ENCODE peak calls at places on chromosome 16, in ten cellular contexts. V, M, R, Z, B, F, U, S, I and A are unnamed samples.
A peak's percentile ranks its signal among the peaks of the same experiment; 100 is the strongest.

GRCh38 chr16:10577305-10578202 is 2.8 kb downstream of the EMP2 start:
- DNase-seq in V (peak; percentile 24), M (no peak), R (peak; percentile 40), Z (no peak), B (no peak), F (peak; percentile 42), U (peak; percentile 25), S (no peak), I (no peak), A (no peak)

GRCh38 chr16:58717994-58718393 is 16.1 kb downstream of the GOT2 start:
- DNase-seq in V (no peak), M (no peak), R (no peak), Z (no peak), B (no peak), F (no peak), U (no peak), S (no peak), I (no peak), A (no peak)

GRCh38 chr16:28895609-28896008 is 17.3 kb downstream of the ATP2A1 start:
- DNase-seq in V (no peak), M (no peak), R (no peak), Z (no peak), B (no peak), F (no peak), U (no peak), S (no peak), I (no peak), A (no peak)

GRCh38 chr16:67641779-67642708 is 2.9 kb upstream of the CARMIL2 start:
- DNase-seq in V (peak; percentile 88), M (no peak), R (peak; percentile 67), Z (peak; percentile 52), B (peak; percentile 79), F (peak; percentile 81), U (peak; percentile 68), S (no peak), I (no peak), A (no peak)

GRCh38 chr16:67530013-67530939 is 1.6 kb downstream of the RIPOR1 start:
- DNase-seq in V (peak; percentile 83), M (no peak), R (peak; percentile 89), Z (peak; percentile 48), B (peak; percentile 94), F (peak; percentile 85), U (peak; percentile 83), S (no peak), I (no peak), A (peak; percentile 62)

GRCh38 chr16:84839054-84839453 is 19.3 kb downstream of the CRISPLD2 start:
- DNase-seq in V (no peak), M (no peak), R (peak; percentile 75), Z (no peak), B (no peak), F (no peak), U (peak; percentile 8), S (no peak), I (no peak), A (no peak)

GRCh38 chr16:14436410-14436955 is 193.6 kb downstream of the PARN start:
- DNase-seq in V (no peak), M (no peak), R (no peak), Z (no peak), B (no peak), F (no peak), U (no peak), S (no peak), I (peak; percentile 39), A (no peak)

GRCh38 chr16:4548124-4548523 is 8.0 kb upstream of the C16orf96 start:
- DNase-seq in V (no peak), M (no peak), R (no peak), Z (no peak), B (no peak), F (no peak), U (no peak), S (no peak), I (no peak), A (no peak)

GRCh38 chr16:680625-680945 is 375 bp downstream of the STUB1 start:
- DNase-seq in V (no peak), M (no peak), R (no peak), Z (no peak), B (no peak), F (no peak), U (no peak), S (no peak), I (no peak), A (no peak)

GRCh38 chr16:683396-684066 is 603 bp downstream of the JMJD8 start:
- DNase-seq in V (peak; percentile 57), M (no peak), R (peak; percentile 40), Z (no peak), B (no peak), F (no peak), U (no peak), S (no peak), I (no peak), A (no peak)

GRCh38 chr16:682493-683395 is 1.4 kb downstream of the JMJD8 start:
- DNase-seq in V (peak; percentile 36), M (no peak), R (no peak), Z (no peak), B (no peak), F (no peak), U (no peak), S (no peak), I (no peak), A (no peak)

GRCh38 chr16:680967-681745 is 946 bp downstream of the STUB1 start:
- DNase-seq in V (peak; percentile 87), M (no peak), R (peak; percentile 88), Z (peak; percentile 40), B (no peak), F (peak; percentile 54), U (peak; percentile 85), S (no peak), I (no peak), A (no peak)

GRCh38 chr16:681746-682427 is 1.7 kb downstream of the STUB1 start:
- DNase-seq in V (peak; percentile 59), M (no peak), R (no peak), Z (no peak), B (no peak), F (no peak), U (peak; percentile 79), S (no peak), I (no peak), A (no peak)
- H3K4me3 ChIP-seq in V (no peak overlapping the region), M (peak overlapping the region; percentile 71), R (peak overlapping the region; percentile 77), Z (no peak overlapping the region), B (peak overlapping the region; percentile 90), F (peak overlapping the region; percentile 77), U (peak overlapping the region; percentile 74), S (peak overlapping the region; percentile 89), I (no peak overlapping the region), A (peak overlapping the region; percentile 83)

GRCh38 chr16:12090162-12090552 is 113.6 kb downstream of the SNX29 start:
- DNase-seq in V (no peak), M (no peak), R (no peak), Z (no peak), B (no peak), F (no peak), U (no peak), S (no peak), I (no peak), A (no peak)
- H3K27me3 ChIP-seq in V (no peaks in the 10 kb centered on the region), M (no peaks in the 10 kb centered on the region), R (no peaks in the 10 kb centered on the region), Z (no peaks in the 10 kb centered on the region), B (no peaks in the 10 kb centered on the region), F (no peaks in the 10 kb centered on the region), U (no peaks in the 10 kb centered on the region), S (no peaks in the 10 kb centered on the region), I (no peaks in the 10 kb centered on the region), A (no peaks in the 10 kb centered on the region)

GRCh38 chr16:65064131-65064530 is 57.7 kb downstream of the CDH11 start:
- DNase-seq in V (no peak), M (no peak), R (no peak), Z (no peak), B (no peak), F (no peak), U (no peak), S (no peak), I (no peak), A (no peak)

GRCh38 chr16:65061935-65062334 is 59.9 kb downstream of the CDH11 start:
- DNase-seq in V (no peak), M (no peak), R (peak; percentile 33), Z (no peak), B (no peak), F (no peak), U (no peak), S (no peak), I (no peak), A (no peak)

GRCh38 chr16:65061263-65061662 is 60.6 kb downstream of the CDH11 start:
- DNase-seq in V (no peak), M (no peak), R (no peak), Z (no peak), B (no peak), F (no peak), U (no peak), S (no peak), I (no peak), A (no peak)

GRCh38 chr16:65065031-65065430 is 56.8 kb downstream of the CDH11 start:
- DNase-seq in V (no peak), M (no peak), R (no peak), Z (no peak), B (no peak), F (no peak), U (no peak), S (no peak), I (no peak), A (no peak)

DNA sequence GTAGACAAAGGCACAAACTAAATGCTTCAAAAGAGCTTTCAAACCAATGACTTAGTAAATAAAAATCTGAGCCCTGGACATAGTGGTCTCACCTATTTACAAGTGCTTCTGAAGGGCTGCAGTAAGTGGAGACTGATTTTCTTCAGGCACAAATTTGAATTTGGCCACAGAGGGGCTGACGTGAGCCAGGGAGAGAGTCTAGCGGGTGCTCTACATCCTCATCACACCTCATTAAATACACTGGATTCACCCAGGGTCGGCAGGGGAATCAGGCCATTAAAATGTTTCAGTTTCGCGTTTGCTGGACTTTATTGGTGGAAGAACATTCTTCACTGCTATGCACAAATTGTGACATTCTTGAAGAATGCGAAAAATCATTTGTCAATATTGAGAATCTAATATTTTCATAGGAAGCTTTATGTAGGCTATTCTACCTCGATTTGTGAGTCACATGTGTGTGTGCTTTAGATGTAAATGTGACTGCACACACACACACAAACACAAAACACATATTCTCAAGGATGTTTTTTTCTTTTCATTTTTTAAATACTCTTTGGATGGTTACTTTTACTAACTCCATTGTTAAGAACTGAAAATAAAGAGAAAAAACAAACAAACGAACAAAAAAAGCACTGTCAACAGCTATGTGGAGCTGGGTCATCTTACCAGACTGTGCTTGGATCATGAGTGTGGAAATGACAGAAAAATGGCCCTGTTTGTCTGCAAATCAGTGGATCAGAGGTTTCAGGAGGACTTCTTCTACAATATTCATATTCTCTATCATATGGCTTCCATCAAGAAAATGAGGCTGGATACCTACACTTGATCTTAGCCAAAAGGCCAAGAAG is 58.9 kb downstream of the CDH11 start:
- DNase-seq in V (no peak), M (no peak), R (no peak), Z (no peak), B (no peak), F (no peak), U (no peak), S (no peak), I (no peak), A (no peak)
- H3K27ac ChIP-seq in V (no peak overlapping the region), M (no peak overlapping the region), R (no peak overlapping the region), Z (no peak overlapping the region), B (no peak overlapping the region), F (no peak overlapping the region), U (no peak overlapping the region), S (no peak overlapping the region), I (no peak overlapping the region), A (no peak overlapping the region)

DNA sequence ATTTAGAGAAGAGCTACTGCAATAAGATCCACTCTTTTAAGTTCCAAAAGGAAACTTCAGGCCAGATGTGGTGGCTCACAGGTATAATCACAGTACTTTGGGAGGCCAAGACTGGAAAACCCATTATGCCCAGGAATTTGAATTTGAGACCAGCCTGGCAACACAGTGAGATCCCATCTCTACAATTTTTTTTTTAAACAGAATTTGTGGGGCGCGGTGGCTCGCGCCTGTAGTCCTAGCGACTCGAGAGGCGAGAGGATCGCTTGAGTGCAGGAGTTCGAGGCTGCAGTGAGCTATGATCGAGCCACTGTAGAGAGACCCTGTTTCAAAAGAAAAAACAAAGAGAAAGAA is 793 bp downstream of the COG7 start:
- DNase-seq in V (no peak), M (no peak), R (no peak), Z (no peak), B (no peak), F (no peak), U (no peak), S (no peak), I (no peak), A (no peak)
- H3K4me3 ChIP-seq in V (peak overlapping the region; percentile 98), M (peak overlapping the region; percentile 97), R (peak overlapping the region; percentile 97), Z (peak overlapping the region; percentile 65), B (peak overlapping the region; percentile 94), F (peak overlapping the region; percentile 80), U (peak overlapping the region; percentile 71), S (peak overlapping the region; percentile 94), I (peak overlapping the region; percentile 92), A (peak overlapping the region; percentile 94)